ENCODE peak calls at places on chromosomes 1 and 21, in five cellular contexts. One of them, this sample, is unnamed.

GRCh38 chr1:40032240-40032891 is 8.2 kb upstream of the CAP1 start:
- DNase-seq in suprapubic skin: no peak
- DNase-seq in activated CD4-positive, alpha-beta T cell treated with anti-CD3 and anti-CD28 coated beads for 24 hours: no peak
- DNase-seq in hypothalamus: no peak
- DNase-seq in lower leg skin: peak
- DNase-seq in this sample: peak

GRCh38 chr1:110292327-110292741 is 46.8 kb upstream of the RBM15 start:
- DNase-seq in suprapubic skin: no peak
- DNase-seq in activated CD4-positive, alpha-beta T cell treated with anti-CD3 and anti-CD28 coated beads for 24 hours: no peak
- DNase-seq in hypothalamus: no peak
- DNase-seq in lower leg skin: no peak
- DNase-seq in this sample: no peak

GRCh38 chr1:234542211-234542850 is 63.4 kb upstream of the TARBP1 start:
- DNase-seq in suprapubic skin: peak
- DNase-seq in activated CD4-positive, alpha-beta T cell treated with anti-CD3 and anti-CD28 coated beads for 24 hours: no peak
- DNase-seq in hypothalamus: no peak
- DNase-seq in lower leg skin: no peak
- DNase-seq in this sample: no peak

GRCh38 chr1:236841341-236841740 is 46.2 kb downstream of the MTR start:
- DNase-seq in suprapubic skin: no peak
- DNase-seq in activated CD4-positive, alpha-beta T cell treated with anti-CD3 and anti-CD28 coated beads for 24 hours: no peak
- DNase-seq in hypothalamus: no peak
- DNase-seq in lower leg skin: no peak
- DNase-seq in this sample: no peak

GRCh38 chr1:219959540-219960208 is 31.3 kb upstream of the SLC30A10 start:
- DNase-seq in suprapubic skin: no peak
- DNase-seq in activated CD4-positive, alpha-beta T cell treated with anti-CD3 and anti-CD28 coated beads for 24 hours: no peak
- DNase-seq in hypothalamus: no peak
- DNase-seq in lower leg skin: no peak
- DNase-seq in this sample: peak

GRCh38 chr1:2412773-2413494 is 570 bp upstream of the PEX10 start:
- DNase-seq in suprapubic skin: no peak
- DNase-seq in activated CD4-positive, alpha-beta T cell treated with anti-CD3 and anti-CD28 coated beads for 24 hours: no peak
- DNase-seq in hypothalamus: no peak
- DNase-seq in lower leg skin: no peak
- DNase-seq in this sample: peak

GRCh38 chr1:51875291-51875772 is 3.2 kb downstream of the NRDC start:
- DNase-seq in suprapubic skin: no peak
- DNase-seq in activated CD4-positive, alpha-beta T cell treated with anti-CD3 and anti-CD28 coated beads for 24 hours: no peak
- DNase-seq in hypothalamus: no peak
- DNase-seq in lower leg skin: no peak
- DNase-seq in this sample: peak

GRCh38 chr21:45324430-45325205 is 36.9 kb upstream of the POFUT2 start:
- DNase-seq in suprapubic skin: peak
- DNase-seq in activated CD4-positive, alpha-beta T cell treated with anti-CD3 and anti-CD28 coated beads for 24 hours: no peak
- DNase-seq in hypothalamus: no peak
- DNase-seq in lower leg skin: no peak
- DNase-seq in this sample: peak

GRCh38 chr1:203219934-203220333 is 9.5 kb downstream of the CHIT1 start:
- DNase-seq in suprapubic skin: no peak
- DNase-seq in activated CD4-positive, alpha-beta T cell treated with anti-CD3 and anti-CD28 coated beads for 24 hours: no peak
- DNase-seq in hypothalamus: no peak
- DNase-seq in lower leg skin: no peak
- DNase-seq in this sample: peak

GRCh38 chr1:64484651-64485050 is 14.7 kb downstream of the CACHD1 start:
- DNase-seq in suprapubic skin: no peak
- DNase-seq in activated CD4-positive, alpha-beta T cell treated with anti-CD3 and anti-CD28 coated beads for 24 hours: no peak
- DNase-seq in hypothalamus: no peak
- DNase-seq in lower leg skin: no peak
- DNase-seq in this sample: no peak

GRCh38 chr1:181675091-181675490 is 191.8 kb downstream of the CACNA1E start:
- DNase-seq in suprapubic skin: no peak
- DNase-seq in activated CD4-positive, alpha-beta T cell treated with anti-CD3 and anti-CD28 coated beads for 24 hours: no peak
- DNase-seq in hypothalamus: no peak
- DNase-seq in lower leg skin: no peak
- DNase-seq in this sample: no peak

GRCh38 chr21:34092241-34092921 is 19.0 kb downstream of the MRPS6 start:
- DNase-seq in suprapubic skin: no peak
- DNase-seq in activated CD4-positive, alpha-beta T cell treated with anti-CD3 and anti-CD28 coated beads for 24 hours: no peak
- DNase-seq in hypothalamus: no peak
- DNase-seq in lower leg skin: no peak
- DNase-seq in this sample: no peak